ENCODE peak calls at places on chromosome 7, in eight cellular contexts. D is heart left ventricle, C is adrenal gland, H is cardiac muscle cell, F is A549, M is Panc1, J is AG09309, P is fibroblast of mammary gland. L is an unnamed sample.
A peak's percentile ranks its signal among the peaks of the same experiment; 100 is the strongest.

GRCh38 chr7:82226191-82226590 is 217.4 kb downstream of the CACNA2D1 start:
- DNase-seq in H (no peak), M (no peak), D (no peak), J (no peak), C (no peak), P (no peak), F (no peak), L (no peak)

GRCh38 chr7:77413128-77413527 is 3.0 kb downstream of the GSAP start:
- DNase-seq in P (no peak), D (no peak), C (no peak), H (no peak), F (no peak), M (no peak), J (no peak), L (no peak)

GRCh38 chr7:53050433-53050832 is 15.0 kb downstream of the POM121L12 start:
- DNase-seq in H (no peak), P (no peak), D (no peak), M (no peak), J (no peak), F (no peak), C (no peak), L (no peak)

GRCh38 chr7:35975851-35976454 is 175.1 kb downstream of the SEPTIN7 start:
- DNase-seq in F (no peak), P (peak; percentile 79), M (peak; percentile 71), H (peak; percentile 89), C (peak; percentile 63), D (no peak), J (peak; percentile 59), L (peak; percentile 64)

GRCh38 chr7:325051-325798 is 35.3 kb downstream of the FOXL3 start:
- DNase-seq in D (peak; percentile 12), M (no peak), J (no peak), F (no peak), P (no peak), C (no peak), H (no peak), L (no peak)

GRCh38 chr7:141558544-141559183 is 7.5 kb downstream of the AGK start:
- DNase-seq in C (no peak), J (no peak), D (no peak), M (no peak), P (peak; percentile 72), H (peak; percentile 26), F (no peak), L (no peak)

GRCh38 chr7:7618410-7618809 is 22.1 kb upstream of the UMAD1 start:
- DNase-seq in D (no peak), M (no peak), F (no peak), J (no peak), H (no peak), C (no peak), P (no peak), L (no peak)

GRCh38 chr7:71721742-71722141 is 589.8 kb downstream of the GALNT17 start:
- DNase-seq in C (no peak), D (no peak), P (no peak), H (no peak), M (no peak), J (no peak), F (no peak), L (no peak)

GRCh38 chr7:54711900-54712595 is 47.0 kb downstream of the SEC61G start:
- DNase-seq in J (no peak), H (no peak), P (no peak), M (no peak), C (no peak), F (no peak), D (no peak), L (no peak)

GRCh38 chr7:17131060-17131345 is 167.4 kb upstream of the AHR start:
- DNase-seq in H (peak; percentile 56), C (no peak), F (no peak), J (no peak), P (no peak), D (no peak), M (no peak), L (no peak)

GRCh38 chr7:158082761-158083160 is 504.9 kb downstream of the PTPRN2 start:
- DNase-seq in P (no peak), C (no peak), D (no peak), F (no peak), J (no peak), M (no peak), H (no peak), L (no peak)

GRCh38 chr7:74306737-74307469 is 17.7 kb downstream of the CLIP2 start:
- DNase-seq in P (peak; percentile 81), M (no peak), F (no peak), H (peak; percentile 75), D (peak; percentile 72), C (peak; percentile 59), J (peak; percentile 28), L (no peak)

DNA sequence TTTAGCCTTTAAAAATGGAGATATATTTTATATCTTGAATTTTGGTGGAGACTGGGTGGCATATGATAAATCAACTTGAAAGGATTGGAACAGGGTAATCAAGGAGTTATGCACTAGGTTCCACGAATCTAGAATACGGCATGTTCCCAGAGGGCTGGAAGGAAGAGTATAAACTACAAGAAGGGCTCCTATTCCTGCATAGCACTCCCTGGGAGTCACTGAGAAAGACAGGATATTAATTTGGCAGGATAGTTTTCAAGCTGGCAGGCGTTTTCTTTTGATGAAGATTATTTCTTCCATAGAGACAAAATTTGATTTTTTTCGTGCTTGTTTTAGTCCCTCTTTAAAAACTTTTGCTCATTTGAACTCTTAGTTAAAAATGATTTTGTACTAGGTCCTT is 119.7 kb downstream of the VWC2 start:
- DNase-seq in F (no peak), M (no peak), P (no peak), D (no peak), H (no peak), J (no peak), C (no peak), L (no peak)
- TF ChIP-seq CTCF in F (no peak), M (no peak), P (no peak), D (no peak), H (no peak), J (no peak), C (no peak), L (no peak)

DNA sequence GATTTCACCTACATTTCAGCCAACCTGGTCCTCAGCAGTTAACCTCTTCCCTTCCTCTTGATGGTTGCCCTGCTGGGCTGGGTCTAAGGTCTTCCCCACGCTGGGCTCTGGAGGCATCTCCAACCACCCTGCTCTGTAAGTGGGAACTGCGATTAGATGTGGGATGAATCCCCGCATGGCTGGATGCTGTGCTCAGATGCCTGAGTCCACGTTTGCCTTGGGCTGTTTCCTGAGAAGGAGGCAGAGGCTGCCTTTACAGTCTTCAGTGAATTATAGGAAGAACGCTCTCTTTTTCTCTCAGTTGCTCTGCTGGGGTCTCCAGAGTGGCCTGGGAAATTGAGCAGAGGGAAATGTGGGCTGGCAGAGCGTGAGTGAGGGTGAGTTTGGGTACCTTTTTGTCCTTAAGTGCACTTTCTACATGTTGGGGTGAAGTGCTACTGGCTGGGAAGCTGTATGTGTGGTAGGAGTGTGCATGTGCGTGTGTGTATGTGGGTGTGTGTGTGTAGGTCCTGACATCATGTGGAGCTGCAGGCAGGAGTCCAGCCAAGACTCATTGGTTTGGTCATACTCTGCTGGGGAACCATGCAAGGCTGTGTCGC is 1.5 kb downstream of the GIMAP8 start:
- DNase-seq in D (peak; percentile 54), F (no peak), J (no peak), P (peak; percentile 18), C (no peak), M (no peak), H (peak; percentile 4), L (no peak)
- H3K4me3 ChIP-seq in D (peak overlapping the region; percentile 42), F (no peak overlapping the region), J (no peak overlapping the region), P (no peak overlapping the region), C (no peak overlapping the region), M (no peak overlapping the region), H (no peak overlapping the region), L (no peak overlapping the region)

DNA sequence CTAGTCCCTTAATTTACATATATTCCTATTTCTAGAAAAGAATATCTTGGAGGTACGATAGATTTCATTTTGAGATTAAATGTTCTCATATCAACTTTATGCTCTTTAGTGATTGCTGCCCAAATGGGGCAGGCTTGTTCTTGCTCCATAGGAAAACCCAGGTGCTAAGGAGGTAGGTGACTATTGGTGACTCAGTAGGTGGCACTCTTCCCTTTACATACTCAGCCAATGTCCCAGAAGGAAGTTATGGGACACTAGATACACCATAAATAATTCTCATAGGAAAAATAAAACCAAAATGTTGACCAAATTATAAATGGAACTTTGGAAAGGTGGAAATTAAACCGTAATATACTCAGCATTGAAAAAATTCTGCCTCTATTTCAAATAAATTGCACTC is 4.0 kb downstream of the SKAP2 start:
- DNase-seq in F (no peak), P (peak; percentile 43), H (no peak), C (no peak), M (peak; percentile 38), D (no peak), J (no peak), L (no peak)
- TF ChIP-seq CTCF in F (peak; percentile 66), P (no peak), H (no peak), C (no peak), M (peak; percentile 77), D (no peak), J (peak; percentile 4), L (no peak)

GRCh38 chr7:6228363-6228762 is 44.1 kb downstream of the CYTH3 start:
- DNase-seq in C (no peak), H (peak; percentile 77), D (no peak), P (peak; percentile 54), M (no peak), F (no peak), J (no peak), L (no peak)
- H3K4me3 ChIP-seq in C (no peak overlapping the region), H (no peak overlapping the region), D (no peak overlapping the region), P (peak overlapping the region; percentile 8), M (no peak overlapping the region), F (no peak overlapping the region), J (no peak overlapping the region), L (peak overlapping the region; percentile 21)

GRCh38 chr7:87785368-87785995 is 90.7 kb downstream of the SLC25A40 start:
- DNase-seq in J (no peak), P (no peak), C (no peak), H (no peak), F (no peak), D (no peak), M (no peak), L (no peak)

GRCh38 chr7:87779806-87780205 is 96.4 kb downstream of the SLC25A40 start:
- DNase-seq in H (no peak), P (no peak), J (no peak), C (no peak), D (no peak), F (no peak), M (no peak), L (no peak)

GRCh38 chr7:87784424-87784823 is 91.7 kb downstream of the SLC25A40 start:
- DNase-seq in P (peak; percentile 10), J (no peak), D (no peak), H (peak; percentile 2), M (no peak), F (no peak), C (no peak), L (no peak)
- TF ChIP-seq CTCF in P (peak; percentile 24), J (no peak), D (no peak), H (no peak), M (peak; percentile 41), F (no peak), C (no peak), L (no peak)

DNA sequence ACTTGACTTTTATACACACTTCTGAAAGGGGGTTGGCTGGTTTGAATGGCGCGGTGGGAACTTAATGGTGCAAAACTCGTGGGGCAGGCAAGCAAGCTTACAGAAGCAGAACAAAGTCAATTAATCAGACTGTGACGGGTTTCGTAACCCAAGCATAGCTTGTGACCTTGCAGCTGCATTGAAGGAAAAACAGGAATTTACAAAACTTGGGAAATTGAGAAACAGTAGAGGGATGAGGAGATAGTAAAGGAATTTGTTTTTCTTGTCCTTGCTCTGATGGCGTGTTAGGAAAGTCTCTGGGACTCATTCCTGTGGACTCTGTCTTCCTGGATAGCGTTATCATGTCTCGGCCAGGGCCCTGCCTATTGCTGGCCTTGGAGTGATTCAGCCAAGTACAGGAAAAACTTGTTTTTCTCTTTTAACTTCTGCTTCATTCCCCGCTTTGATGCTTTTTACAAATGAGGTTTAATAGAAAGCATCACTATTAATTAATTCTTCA is 220.0 kb upstream of the KCND2 start:
- DNase-seq in D (peak; percentile 35), J (peak; percentile 46), P (peak; percentile 99), M (no peak), C (peak; percentile 33), H (peak; percentile 98), F (no peak), L (no peak)
- H3K4me3 ChIP-seq in D (no peak overlapping the region), J (no peak overlapping the region), P (no peak overlapping the region), M (no peak overlapping the region), C (no peak overlapping the region), H (no peak overlapping the region), F (no peak overlapping the region), L (no peak overlapping the region)

L was measured in HFF-Myc.